ENCODE peak calls at places on chromosome 6, in five cellular contexts. N is caudate nucleus, Y is Calu3, V is left ventricle myocardium superior, X is GM10248. O is an unnamed sample.

GRCh38 chr6:106077170-106077569 is 9.0 kb upstream of the PRDM1 start:
- DNase-seq in N (no peak), X (no peak), V (no peak), Y (no peak), O (no peak)

GRCh38 chr6:31738048-31738979 is 1.5 kb upstream of the MSH5 start:
- DNase-seq in X (peak; percentile 77), Y (peak; percentile 91), V (no peak), N (no peak), O (peak; percentile 25)

GRCh38 chr6:18269253-18269652 is 4.9 kb upstream of the DEK start:
- DNase-seq in X (peak; percentile 33), N (no peak), V (no peak), Y (no peak), O (no peak)

GRCh38 chr6:145699462-145699861 is 35.9 kb downstream of the EPM2A start:
- DNase-seq in X (no peak), N (no peak), Y (no peak), V (no peak), O (no peak)

GRCh38 chr6:134543128-134543527 is 225.2 kb upstream of the SGK1 start:
- DNase-seq in V (no peak), X (no peak), Y (no peak), N (no peak), O (no peak)

GRCh38 chr6:130409394-130410095 is 43.7 kb downstream of the TMEM200A start:
- DNase-seq in X (no peak), N (no peak), V (no peak), Y (no peak), O (no peak)

GRCh38 chr6:106383573-106383972 is 23.1 kb downstream of the CRYBG1 start:
- DNase-seq in Y (no peak), X (no peak), V (no peak), N (no peak), O (no peak)

GRCh38 chr6:109493865-109494264 is 10.8 kb upstream of the ZBTB24 start:
- DNase-seq in X (no peak), Y (no peak), N (no peak), V (no peak), O (no peak)

GRCh38 chr6:128719786-128720185 is 163.2 kb upstream of the LAMA2 start:
- DNase-seq in X (no peak), N (no peak), V (no peak), Y (no peak), O (peak; percentile 29)

GRCh38 chr6:125781307-125781868 is 9.4 kb upstream of the NCOA7 start:
- DNase-seq in N (no peak), X (peak; percentile 30), Y (no peak), V (no peak), O (peak; percentile 65)

GRCh38 chr6:71420693-71421328 is 132.2 kb downstream of the OGFRL1 start:
- DNase-seq in X (peak; percentile 33), Y (peak; percentile 98), V (peak; percentile 96), N (peak; percentile 90), O (peak; percentile 97)

GRCh38 chr6:44439270-44440045 is 52.0 kb downstream of the CDC5L start:
- DNase-seq in N (no peak), X (no peak), V (no peak), Y (no peak), O (no peak)

GRCh38 chr6:9806195-9806594 is 608.7 kb downstream of the TFAP2A start:
- DNase-seq in Y (no peak), V (no peak), X (no peak), N (no peak), O (no peak)

GRCh38 chr6:139277161-139277560 is 14.6 kb downstream of the TXLNB start:
- DNase-seq in V (no peak), N (no peak), X (no peak), Y (no peak), O (no peak)

GRCh38 chr6:148177589-148178233 is 164.9 kb upstream of the SASH1 start:
- DNase-seq in X (peak; percentile 22), Y (peak; percentile 57), V (peak; percentile 84), N (no peak), O (peak; percentile 48)

GRCh38 chr6:44278774-44279697 is 8.8 kb downstream of the TMEM151B start:
- DNase-seq in N (no peak), V (no peak), Y (no peak), X (no peak), O (no peak)

GRCh38 chr6:7730852-7731251 is 5.0 kb downstream of the BMP6 start:
- DNase-seq in X (no peak), N (no peak), V (no peak), Y (peak; percentile 2), O (no peak)

GRCh38 chr6:94361304-94362060 is 942.1 kb upstream of the EPHA7 start:
- DNase-seq in X (no peak), N (no peak), Y (no peak), V (no peak), O (no peak)

GRCh38 chr6:30883476-30883742 is 910 bp upstream of the DDR1 start:
- DNase-seq in X (no peak), Y (no peak), V (no peak), N (no peak), O (no peak)

GRCh38 chr6:134063966-134064445 is 11.6 kb upstream of the SLC2A12 start:
- DNase-seq in Y (peak; percentile 77), X (peak; percentile 76), V (no peak), N (no peak), O (peak; percentile 89)

GRCh38 chr6:99192561-99192960 is 156.9 kb downstream of the FAXC start:
- DNase-seq in N (no peak), Y (no peak), V (no peak), X (no peak), O (no peak)

GRCh38 chr6:113813207-113813606 is 43.9 kb upstream of the MARCKS start:
- DNase-seq in Y (no peak), N (no peak), X (no peak), V (no peak), O (no peak)

GRCh38 chr6:170295519-170296422 is 4.9 kb upstream of the DLL1 start:
- DNase-seq in V (no peak), X (peak; percentile 64), Y (no peak), N (no peak), O (peak; percentile 6)

GRCh38 chr6:108559097-108559883 is 1.4 kb upstream of the FOXO3 start:
- DNase-seq in X (peak; percentile 68), Y (peak; percentile 83), V (peak; percentile 97), N (peak; percentile 63), O (peak; percentile 93)

GRCh38 chr6:154428892-154429291 is 72.3 kb upstream of the IPCEF1 start:
- DNase-seq in X (no peak), V (no peak), N (no peak), Y (no peak), O (no peak)

GRCh38 chr6:49030621-49031020 is 432.4 kb downstream of the MMUT start:
- DNase-seq in Y (no peak), V (no peak), N (no peak), X (no peak), O (no peak)

GRCh38 chr6:2797564-2798014 is 32.4 kb downstream of the WRNIP1 start:
- DNase-seq in Y (no peak), N (no peak), X (no peak), V (no peak), O (no peak)

GRCh38 chr6:41568585-41569384 is 22.6 kb downstream of the FOXP4 start:
- DNase-seq in N (no peak), X (no peak), V (no peak), Y (no peak), O (no peak)

GRCh38 chr6:83867527-83868161 is 8.2 kb downstream of the CYB5R4 start:
- DNase-seq in N (no peak), X (no peak), V (peak; percentile 29), Y (peak; percentile 64), O (no peak)

GRCh38 chr6:107244082-107244741 is 128.9 kb upstream of the BEND3 start:
- DNase-seq in X (no peak), N (no peak), V (no peak), Y (no peak), O (no peak)

GRCh38 chr6:104829183-104829958 is 30.3 kb downstream of the HACE1 start:
- DNase-seq in X (no peak), N (no peak), V (no peak), Y (no peak), O (no peak)

GRCh38 chr6:18820725-18821124 is 433.6 kb downstream of the RNF144B start:
- DNase-seq in Y (no peak), N (no peak), V (no peak), X (no peak), O (no peak)

O was measured in midbrain.